ENCODE peak calls at places on chromosome X, in seven cellular contexts. One of them, this sample, is unnamed.
A peak's percentile ranks its signal among the peaks of the same experiment; 100 is the strongest.

GRCh38 chrX:102339312-102340298 is 92.6 kb downstream of the NXF2 start:
- DNase-seq in MM.1S: peak; percentile 86
- DNase-seq in endothelial cell of umbilical vein: no peak
- DNase-seq in IMR-90: no peak
- DNase-seq in ovary: no peak
- DNase-seq in testis: no peak
- DNase-seq in pancreas: no peak
- DNase-seq in this sample: no peak

GRCh38 chrX:41779058-41779564 is 55.1 kb downstream of the GPR82 start:
- DNase-seq in MM.1S: no peak
- DNase-seq in endothelial cell of umbilical vein: peak; percentile 74
- DNase-seq in IMR-90: peak; percentile 85
- DNase-seq in ovary: no peak
- DNase-seq in testis: no peak
- DNase-seq in pancreas: no peak
- DNase-seq in this sample: no peak

GRCh38 chrX:115650916-115651315 is 89.9 kb downstream of the PLS3 start:
- DNase-seq in MM.1S: peak; percentile 60
- DNase-seq in endothelial cell of umbilical vein: peak; percentile 31
- DNase-seq in IMR-90: peak; percentile 47
- DNase-seq in ovary: peak; percentile 47
- DNase-seq in testis: peak; percentile 34
- DNase-seq in pancreas: no peak
- DNase-seq in this sample: no peak

GRCh38 chrX:41386222-41386990 is 52.4 kb downstream of the DDX3X start:
- DNase-seq in MM.1S: no peak
- DNase-seq in endothelial cell of umbilical vein: no peak
- DNase-seq in IMR-90: peak; percentile 41
- DNase-seq in ovary: no peak
- DNase-seq in testis: no peak
- DNase-seq in pancreas: no peak
- DNase-seq in this sample: no peak

GRCh38 chrX:53071604-53072417 is 10.4 kb upstream of the TSPYL2 start:
- DNase-seq in MM.1S: peak; percentile 89
- DNase-seq in endothelial cell of umbilical vein: peak; percentile 49
- DNase-seq in IMR-90: peak; percentile 56
- DNase-seq in ovary: peak; percentile 84
- DNase-seq in testis: peak; percentile 86
- DNase-seq in pancreas: peak; percentile 78
- DNase-seq in this sample: peak; percentile 65

GRCh38 chrX:145393702-145394235 is 146.5 kb downstream of the SPANXN1 start:
- DNase-seq in MM.1S: peak; percentile 43
- DNase-seq in endothelial cell of umbilical vein: no peak
- DNase-seq in IMR-90: no peak
- DNase-seq in ovary: no peak
- DNase-seq in testis: no peak
- DNase-seq in pancreas: peak; percentile 9
- DNase-seq in this sample: no peak

GRCh38 chrX:75421688-75422087 is 101.1 kb downstream of the ZDHHC15 start:
- DNase-seq in MM.1S: no peak
- DNase-seq in endothelial cell of umbilical vein: no peak
- DNase-seq in IMR-90: no peak
- DNase-seq in ovary: no peak
- DNase-seq in testis: no peak
- DNase-seq in pancreas: no peak
- DNase-seq in this sample: no peak

GRCh38 chrX:85903692-85904471 is 143.5 kb downstream of the CHM start:
- DNase-seq in MM.1S: no peak
- DNase-seq in endothelial cell of umbilical vein: no peak
- DNase-seq in IMR-90: no peak
- DNase-seq in ovary: no peak
- DNase-seq in testis: no peak
- DNase-seq in pancreas: no peak
- DNase-seq in this sample: no peak

GRCh38 chrX:153030801-153031200 is 25.5 kb upstream of the PNMA3 start:
- DNase-seq in MM.1S: no peak
- DNase-seq in endothelial cell of umbilical vein: no peak
- DNase-seq in IMR-90: no peak
- DNase-seq in ovary: no peak
- DNase-seq in testis: no peak
- DNase-seq in pancreas: no peak
- DNase-seq in this sample: no peak

GRCh38 chrX:40729923-40730584 is 5.3 kb downstream of the MED14 start:
- DNase-seq in MM.1S: no peak
- DNase-seq in endothelial cell of umbilical vein: no peak
- DNase-seq in IMR-90: no peak
- DNase-seq in ovary: no peak
- DNase-seq in testis: no peak
- DNase-seq in pancreas: no peak
- DNase-seq in this sample: no peak

GRCh38 chrX:97860206-97860605 is 976.5 kb downstream of the RPA4 start:
- DNase-seq in MM.1S: no peak
- DNase-seq in endothelial cell of umbilical vein: peak; percentile 59
- DNase-seq in IMR-90: peak; percentile 73
- DNase-seq in ovary: no peak
- DNase-seq in testis: no peak
- DNase-seq in pancreas: no peak
- DNase-seq in this sample: no peak

GRCh38 chrX:123698979-123699378 is 33.9 kb downstream of the THOC2 start:
- DNase-seq in MM.1S: no peak
- DNase-seq in endothelial cell of umbilical vein: peak; percentile 45
- DNase-seq in IMR-90: peak; percentile 1
- DNase-seq in ovary: no peak
- DNase-seq in testis: no peak
- DNase-seq in pancreas: no peak
- DNase-seq in this sample: no peak

GRCh38 chrX:129842510-129843208 is 1.0 kb downstream of the ZDHHC9 start:
- DNase-seq in MM.1S: peak; percentile 19
- DNase-seq in endothelial cell of umbilical vein: peak; percentile 35
- DNase-seq in IMR-90: peak; percentile 49
- DNase-seq in ovary: peak; percentile 28
- DNase-seq in testis: peak; percentile 16
- DNase-seq in pancreas: peak; percentile 57
- DNase-seq in this sample: peak; percentile 20

GRCh38 chrX:101258260-101258581 is 32.9 kb downstream of the TAF7L start:
- DNase-seq in MM.1S: no peak
- DNase-seq in endothelial cell of umbilical vein: no peak
- DNase-seq in IMR-90: no peak
- DNase-seq in ovary: no peak
- DNase-seq in testis: no peak
- DNase-seq in pancreas: no peak
- DNase-seq in this sample: no peak

GRCh38 chrX:32087663-32088062 is 1015.8 kb upstream of the FTHL17 start:
- DNase-seq in MM.1S: no peak
- DNase-seq in endothelial cell of umbilical vein: no peak
- DNase-seq in IMR-90: no peak
- DNase-seq in ovary: no peak
- DNase-seq in testis: no peak
- DNase-seq in pancreas: no peak
- DNase-seq in this sample: no peak

GRCh38 chrX:1623691-1624090 is 8.8 kb downstream of the ASMT start:
- DNase-seq in MM.1S: no peak
- DNase-seq in endothelial cell of umbilical vein: no peak
- DNase-seq in IMR-90: no peak
- DNase-seq in ovary: no peak
- DNase-seq in testis: no peak
- DNase-seq in pancreas: no peak
- DNase-seq in this sample: no peak

GRCh38 chrX:115521717-115522116 is 39.3 kb upstream of the PLS3 start:
- DNase-seq in MM.1S: no peak
- DNase-seq in endothelial cell of umbilical vein: no peak
- DNase-seq in IMR-90: peak; percentile 12
- DNase-seq in ovary: no peak
- DNase-seq in testis: no peak
- DNase-seq in pancreas: no peak
- DNase-seq in this sample: no peak

GRCh38 chrX:30668581-30668980 is 15.4 kb downstream of the GK start:
- DNase-seq in MM.1S: no peak
- DNase-seq in endothelial cell of umbilical vein: no peak
- DNase-seq in IMR-90: no peak
- DNase-seq in ovary: no peak
- DNase-seq in testis: no peak
- DNase-seq in pancreas: no peak
- DNase-seq in this sample: no peak

GRCh38 chrX:3393581-3394111 is 47.2 kb upstream of the MXRA5 start:
- DNase-seq in MM.1S: no peak
- DNase-seq in endothelial cell of umbilical vein: peak; percentile 33
- DNase-seq in IMR-90: no peak
- DNase-seq in ovary: no peak
- DNase-seq in testis: no peak
- DNase-seq in pancreas: no peak
- DNase-seq in this sample: no peak

GRCh38 chrX:8273451-8273894 is 102.4 kb upstream of the VCX2 start:
- DNase-seq in MM.1S: no peak
- DNase-seq in endothelial cell of umbilical vein: peak; percentile 52
- DNase-seq in IMR-90: no peak
- DNase-seq in ovary: no peak
- DNase-seq in testis: no peak
- DNase-seq in pancreas: no peak
- DNase-seq in this sample: no peak

GRCh38 chrX:106959897-106960296 is 39.7 kb downstream of the CLDN2 start:
- DNase-seq in MM.1S: no peak
- DNase-seq in endothelial cell of umbilical vein: peak; percentile 30
- DNase-seq in IMR-90: peak; percentile 33
- DNase-seq in ovary: no peak
- DNase-seq in testis: no peak
- DNase-seq in pancreas: no peak
- DNase-seq in this sample: no peak

DNA sequence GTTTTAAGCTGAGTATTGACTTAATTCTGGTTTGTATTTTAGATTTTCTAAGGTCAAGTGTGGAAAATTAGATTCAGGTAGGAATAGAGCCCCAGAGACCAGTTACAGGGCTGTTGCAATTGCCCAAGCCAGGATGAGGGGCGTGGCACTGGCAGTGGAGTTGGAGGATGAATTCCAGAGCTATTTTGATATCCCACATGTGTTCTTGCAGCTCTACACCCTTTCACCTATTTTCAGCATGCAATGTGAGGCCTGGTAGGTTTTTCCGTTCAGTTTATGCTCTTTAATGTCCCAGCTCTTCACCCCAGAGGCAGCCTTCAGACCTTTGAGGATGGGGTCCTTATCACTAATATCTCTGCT is 17.9 kb upstream of the OGT start:
- DNase-seq in MM.1S: no peak
- DNase-seq in endothelial cell of umbilical vein: no peak
- DNase-seq in IMR-90: no peak
- DNase-seq in ovary: peak; percentile 30
- DNase-seq in testis: no peak
- DNase-seq in pancreas: no peak
- DNase-seq in this sample: peak; percentile 46
- H3K4me3 ChIP-seq in MM.1S: no peak overlapping the region
- H3K4me3 ChIP-seq in endothelial cell of umbilical vein: no peak overlapping the region
- H3K4me3 ChIP-seq in IMR-90: no peak overlapping the region
- H3K4me3 ChIP-seq in ovary: no peak overlapping the region
- H3K4me3 ChIP-seq in testis: no peak overlapping the region
- H3K4me3 ChIP-seq in pancreas: no peak overlapping the region
- H3K4me3 ChIP-seq in this sample: no peak overlapping the region

GRCh38 chrX:26414534-26414933 is 198.6 kb downstream of the MAGEB5 start:
- DNase-seq in MM.1S: no peak
- DNase-seq in endothelial cell of umbilical vein: no peak
- DNase-seq in IMR-90: no peak
- DNase-seq in ovary: no peak
- DNase-seq in testis: no peak
- DNase-seq in pancreas: no peak
- DNase-seq in this sample: no peak
- H3K27ac ChIP-seq in MM.1S: no peak overlapping the region
- H3K27ac ChIP-seq in endothelial cell of umbilical vein: no peak overlapping the region
- H3K27ac ChIP-seq in IMR-90: no peak overlapping the region
- H3K27ac ChIP-seq in ovary: no peak overlapping the region
- H3K27ac ChIP-seq in testis: no peak overlapping the region
- H3K27ac ChIP-seq in pancreas: no peak overlapping the region
- H3K27ac ChIP-seq in this sample: no peak overlapping the region

DNA sequence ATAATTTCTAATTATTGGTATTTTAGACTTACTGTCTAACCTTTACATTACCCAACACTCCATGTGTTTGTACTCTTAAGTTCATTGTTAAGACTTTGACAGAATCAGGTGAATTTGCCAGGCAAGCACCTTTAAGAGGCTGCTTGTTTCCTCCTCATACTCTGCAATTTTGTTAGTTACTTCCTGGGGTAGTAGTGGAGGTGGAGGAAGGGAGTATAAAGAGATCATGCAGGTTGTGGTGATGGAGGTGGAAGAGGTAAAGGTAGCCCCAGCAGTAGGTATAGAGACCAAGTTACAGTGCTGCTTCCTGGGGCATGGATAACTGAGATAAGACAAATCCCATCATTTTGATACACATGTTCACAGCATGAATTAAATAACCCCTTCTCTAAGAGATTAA is 6.7 kb downstream of the WDR44 start:
- DNase-seq in MM.1S: no peak
- DNase-seq in endothelial cell of umbilical vein: no peak
- DNase-seq in IMR-90: no peak
- DNase-seq in ovary: no peak
- DNase-seq in testis: no peak
- DNase-seq in pancreas: no peak
- DNase-seq in this sample: no peak
- H3K4me1 ChIP-seq in MM.1S: peaks cover 16% of the 10 kb centered on the region
- H3K4me1 ChIP-seq in endothelial cell of umbilical vein: peaks cover 54% of the 10 kb centered on the region
- H3K4me1 ChIP-seq in IMR-90: peaks cover 8% of the 10 kb centered on the region
- H3K4me1 ChIP-seq in ovary: no peaks in the 10 kb centered on the region
- H3K4me1 ChIP-seq in testis: peaks cover 11% of the 10 kb centered on the region
- H3K4me1 ChIP-seq in pancreas: no peaks in the 10 kb centered on the region
- H3K4me1 ChIP-seq in this sample: peaks cover 16% of the 10 kb centered on the region

DNA sequence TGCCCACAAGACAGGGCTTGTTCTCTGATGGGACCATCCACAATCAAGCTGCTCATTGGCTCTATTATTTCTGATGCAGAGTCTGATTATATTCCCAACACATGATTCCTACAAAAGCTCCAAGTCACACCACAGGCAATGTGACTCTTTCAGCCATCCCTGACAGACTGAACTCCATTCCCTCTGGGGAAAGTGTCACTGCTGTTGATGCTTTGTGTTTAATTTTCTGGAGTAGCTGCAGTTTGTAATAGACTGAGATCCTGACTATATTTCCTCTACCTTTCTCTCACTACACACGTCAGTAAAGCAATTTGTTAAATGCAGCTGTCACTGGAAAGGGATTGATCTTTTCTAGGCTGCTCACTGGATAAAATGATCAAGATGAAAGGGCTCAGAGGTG is 55.4 kb upstream of the BCLAF3 start:
- DNase-seq in MM.1S: no peak
- DNase-seq in endothelial cell of umbilical vein: no peak
- DNase-seq in IMR-90: no peak
- DNase-seq in ovary: no peak
- DNase-seq in testis: no peak
- DNase-seq in pancreas: no peak
- DNase-seq in this sample: no peak
- H3K4me3 ChIP-seq in MM.1S: no peak overlapping the region
- H3K4me3 ChIP-seq in endothelial cell of umbilical vein: no peak overlapping the region
- H3K4me3 ChIP-seq in IMR-90: no peak overlapping the region
- H3K4me3 ChIP-seq in ovary: no peak overlapping the region
- H3K4me3 ChIP-seq in testis: no peak overlapping the region
- H3K4me3 ChIP-seq in pancreas: no peak overlapping the region
- H3K4me3 ChIP-seq in this sample: no peak overlapping the region

This sample was measured in psoas muscle.